ENCODE peak calls at places on chromosome X, in six cellular contexts. W is glomerular endothelial cell, B is AG04449, D is T47D, R is GM10248, A is adipocyte. Y is an unnamed sample.

GRCh38 chrX:150486011-150486410 is 82.4 kb upstream of the MTM1 start:
- DNase-seq in W (no peak), B (no peak), D (peak), R (no peak), A (peak), Y (no peak)

GRCh38 chrX:86014421-86014820 is 32.9 kb downstream of the CHM start:
- DNase-seq in W (no peak), B (no peak), D (no peak), R (no peak), A (no peak), Y (no peak)

GRCh38 chrX:109619816-109620215 is 5.2 kb downstream of the KCNE5 start:
- DNase-seq in W (no peak), B (no peak), D (no peak), R (no peak), A (no peak), Y (no peak)

GRCh38 chrX:153740631-153741222 is 16.1 kb downstream of the ABCD1 start:
- DNase-seq in W (no peak), B (no peak), D (no peak), R (no peak), A (no peak), Y (no peak)

GRCh38 chrX:130378008-130378669 is 7.3 kb downstream of the GPR119 start:
- DNase-seq in W (no peak), B (no peak), D (no peak), R (no peak), A (no peak), Y (no peak)

GRCh38 chrX:41909068-41909467 is 14.3 kb downstream of the CASK start:
- DNase-seq in W (no peak), B (no peak), D (no peak), R (no peak), A (no peak), Y (no peak)

GRCh38 chrX:21374163-21374993 is at the start of gene CNKSR2:
- DNase-seq in W (no peak), B (no peak), D (no peak), R (peak), A (peak), Y (no peak)

GRCh38 chrX:121322159-121322558 is 274.7 kb downstream of the GLUD2 start:
- DNase-seq in W (no peak), B (no peak), D (no peak), R (no peak), A (peak), Y (no peak)

GRCh38 chrX:69627744-69628143 is 11.8 kb downstream of the EDA start:
- DNase-seq in W (no peak), B (no peak), D (no peak), R (no peak), A (no peak), Y (no peak)

GRCh38 chrX:119693996-119694451 is 1.1 kb upstream of the SEPTIN6 start:
- DNase-seq in W (no peak), B (no peak), D (no peak), R (peak), A (no peak), Y (no peak)

GRCh38 chrX:118392726-118393125 is 46.8 kb downstream of the WDR44 start:
- DNase-seq in W (no peak), B (no peak), D (no peak), R (no peak), A (peak), Y (no peak)